ENCODE peak calls at places on chromosomes 13 and 19, in five cellular contexts. One of them, this sample, is unnamed.
A peak's percentile ranks its signal among the peaks of the same experiment; 100 is the strongest.

GRCh38 chr19:12331211-12331941 is 2.1 kb downstream of the ZNF563 start:
- DNase-seq in stimulated activated CD8-positive, alpha-beta memory T cell treated with anti-CD3 and anti-CD28 coated beads, Interleukin-7, amount 100 ng/mL, for 1 hour: no peak
- DNase-seq in sciatic nerve: no peak
- DNase-seq in neural crest cell: no peak
- DNase-seq in breast epithelium: no peak
- DNase-seq in this sample: no peak

GRCh38 chr19:7507884-7508283 is 8.0 kb upstream of the ZNF358 start:
- DNase-seq in stimulated activated CD8-positive, alpha-beta memory T cell treated with anti-CD3 and anti-CD28 coated beads, Interleukin-7, amount 100 ng/mL, for 1 hour: no peak
- DNase-seq in sciatic nerve: peak; percentile 82
- DNase-seq in neural crest cell: peak; percentile 55
- DNase-seq in breast epithelium: no peak
- DNase-seq in this sample: peak; percentile 97

GRCh38 chr13:43331676-43332075 is 308.3 kb downstream of the DNAJC15 start:
- DNase-seq in stimulated activated CD8-positive, alpha-beta memory T cell treated with anti-CD3 and anti-CD28 coated beads, Interleukin-7, amount 100 ng/mL, for 1 hour: no peak
- DNase-seq in sciatic nerve: no peak
- DNase-seq in neural crest cell: no peak
- DNase-seq in breast epithelium: no peak
- DNase-seq in this sample: no peak

GRCh38 chr13:38417727-38418126 is 68.1 kb downstream of the UFM1 start:
- DNase-seq in stimulated activated CD8-positive, alpha-beta memory T cell treated with anti-CD3 and anti-CD28 coated beads, Interleukin-7, amount 100 ng/mL, for 1 hour: no peak
- DNase-seq in sciatic nerve: no peak
- DNase-seq in neural crest cell: no peak
- DNase-seq in breast epithelium: no peak
- DNase-seq in this sample: no peak

GRCh38 chr19:30450101-30450500 is 77.9 kb downstream of the ZNF536 start:
- DNase-seq in stimulated activated CD8-positive, alpha-beta memory T cell treated with anti-CD3 and anti-CD28 coated beads, Interleukin-7, amount 100 ng/mL, for 1 hour: no peak
- DNase-seq in sciatic nerve: peak; percentile 71
- DNase-seq in neural crest cell: peak; percentile 36
- DNase-seq in breast epithelium: no peak
- DNase-seq in this sample: no peak

GRCh38 chr19:29326351-29326750 is 113.4 kb upstream of the UQCRFS1 start:
- DNase-seq in stimulated activated CD8-positive, alpha-beta memory T cell treated with anti-CD3 and anti-CD28 coated beads, Interleukin-7, amount 100 ng/mL, for 1 hour: no peak
- DNase-seq in sciatic nerve: no peak
- DNase-seq in neural crest cell: no peak
- DNase-seq in breast epithelium: no peak
- DNase-seq in this sample: peak; percentile 45

GRCh38 chr13:77001540-77001939 is 9.7 kb downstream of the CLN5 start:
- DNase-seq in stimulated activated CD8-positive, alpha-beta memory T cell treated with anti-CD3 and anti-CD28 coated beads, Interleukin-7, amount 100 ng/mL, for 1 hour: no peak
- DNase-seq in sciatic nerve: no peak
- DNase-seq in neural crest cell: no peak
- DNase-seq in breast epithelium: no peak
- DNase-seq in this sample: no peak

GRCh38 chr19:4052114-4052992 is 14.3 kb downstream of the ZBTB7A start:
- DNase-seq in stimulated activated CD8-positive, alpha-beta memory T cell treated with anti-CD3 and anti-CD28 coated beads, Interleukin-7, amount 100 ng/mL, for 1 hour: no peak
- DNase-seq in sciatic nerve: peak; percentile 83
- DNase-seq in neural crest cell: no peak
- DNase-seq in breast epithelium: no peak
- DNase-seq in this sample: no peak

GRCh38 chr13:36673838-36674326 is at the start of gene SERTM1:
- DNase-seq in stimulated activated CD8-positive, alpha-beta memory T cell treated with anti-CD3 and anti-CD28 coated beads, Interleukin-7, amount 100 ng/mL, for 1 hour: no peak
- DNase-seq in sciatic nerve: no peak
- DNase-seq in neural crest cell: peak; percentile 60
- DNase-seq in breast epithelium: no peak
- DNase-seq in this sample: no peak

GRCh38 chr13:79909664-79910063 is 428.7 kb downstream of the NDFIP2 start:
- DNase-seq in stimulated activated CD8-positive, alpha-beta memory T cell treated with anti-CD3 and anti-CD28 coated beads, Interleukin-7, amount 100 ng/mL, for 1 hour: no peak
- DNase-seq in sciatic nerve: no peak
- DNase-seq in neural crest cell: no peak
- DNase-seq in breast epithelium: no peak
- DNase-seq in this sample: no peak

GRCh38 chr13:39040206-39040605 is 1.9 kb downstream of the NHLRC3 start:
- DNase-seq in stimulated activated CD8-positive, alpha-beta memory T cell treated with anti-CD3 and anti-CD28 coated beads, Interleukin-7, amount 100 ng/mL, for 1 hour: no peak
- DNase-seq in sciatic nerve: no peak
- DNase-seq in neural crest cell: no peak
- DNase-seq in breast epithelium: no peak
- DNase-seq in this sample: no peak

GRCh38 chr13:44359983-44360375 is 13.6 kb upstream of the SERP2 start:
- DNase-seq in stimulated activated CD8-positive, alpha-beta memory T cell treated with anti-CD3 and anti-CD28 coated beads, Interleukin-7, amount 100 ng/mL, for 1 hour: no peak
- DNase-seq in sciatic nerve: no peak
- DNase-seq in neural crest cell: no peak
- DNase-seq in breast epithelium: no peak
- DNase-seq in this sample: no peak

GRCh38 chr13:90396266-90396665 is 951.2 kb upstream of the MIR17HG start:
- DNase-seq in stimulated activated CD8-positive, alpha-beta memory T cell treated with anti-CD3 and anti-CD28 coated beads, Interleukin-7, amount 100 ng/mL, for 1 hour: no peak
- DNase-seq in sciatic nerve: no peak
- DNase-seq in neural crest cell: no peak
- DNase-seq in breast epithelium: no peak
- DNase-seq in this sample: no peak

GRCh38 chr13:110713981-110714797 is 689 bp downstream of the ING1 start:
- DNase-seq in stimulated activated CD8-positive, alpha-beta memory T cell treated with anti-CD3 and anti-CD28 coated beads, Interleukin-7, amount 100 ng/mL, for 1 hour: peak; percentile 50
- DNase-seq in sciatic nerve: peak; percentile 78
- DNase-seq in neural crest cell: peak; percentile 43
- DNase-seq in breast epithelium: peak; percentile 62
- DNase-seq in this sample: peak; percentile 85

GRCh38 chr13:113596321-113597200 is 12.0 kb downstream of the TFDP1 start:
- DNase-seq in stimulated activated CD8-positive, alpha-beta memory T cell treated with anti-CD3 and anti-CD28 coated beads, Interleukin-7, amount 100 ng/mL, for 1 hour: no peak
- DNase-seq in sciatic nerve: peak; percentile 45
- DNase-seq in neural crest cell: no peak
- DNase-seq in breast epithelium: peak; percentile 24
- DNase-seq in this sample: peak; percentile 66

GRCh38 chr13:23349127-23349897 is 84.2 kb downstream of the SACS start:
- DNase-seq in stimulated activated CD8-positive, alpha-beta memory T cell treated with anti-CD3 and anti-CD28 coated beads, Interleukin-7, amount 100 ng/mL, for 1 hour: no peak
- DNase-seq in sciatic nerve: no peak
- DNase-seq in neural crest cell: no peak
- DNase-seq in breast epithelium: no peak
- DNase-seq in this sample: no peak

GRCh38 chr13:105848494-105848893 is 687.0 kb downstream of the EFNB2 start:
- DNase-seq in stimulated activated CD8-positive, alpha-beta memory T cell treated with anti-CD3 and anti-CD28 coated beads, Interleukin-7, amount 100 ng/mL, for 1 hour: no peak
- DNase-seq in sciatic nerve: no peak
- DNase-seq in neural crest cell: no peak
- DNase-seq in breast epithelium: no peak
- DNase-seq in this sample: no peak

GRCh38 chr19:18282021-18282787 is 782 bp upstream of the JUND start:
- DNase-seq in stimulated activated CD8-positive, alpha-beta memory T cell treated with anti-CD3 and anti-CD28 coated beads, Interleukin-7, amount 100 ng/mL, for 1 hour: no peak
- DNase-seq in sciatic nerve: peak; percentile 79
- DNase-seq in neural crest cell: no peak
- DNase-seq in breast epithelium: no peak
- DNase-seq in this sample: no peak

GRCh38 chr19:57559008-57559403 is 657 bp downstream of the ZNF550 start:
- DNase-seq in stimulated activated CD8-positive, alpha-beta memory T cell treated with anti-CD3 and anti-CD28 coated beads, Interleukin-7, amount 100 ng/mL, for 1 hour: no peak
- DNase-seq in sciatic nerve: no peak
- DNase-seq in neural crest cell: no peak
- DNase-seq in breast epithelium: no peak
- DNase-seq in this sample: no peak